ENCODE peak calls at places on chromosome 11, in eight cellular contexts. I, M, D, O, Y, R, A and L are unnamed samples. For H3K4me1, the result is how much of the 10 kb centered on the place peaks cover.

GRCh38 chr11:129280027-129280811 is 88.1 kb upstream of the ARHGAP32 start:
- DNase-seq in I (no peak), M (no peak), D (no peak), O (peak), Y (peak), R (no peak), A (no peak), L (no peak)

GRCh38 chr11:102846292-102846691 is 2.9 kb upstream of the MMP3 start:
- DNase-seq in I (no peak), M (no peak), D (no peak), O (no peak), Y (peak), R (no peak), A (no peak), L (no peak)

GRCh38 chr11:9512370-9513019 is 51.7 kb downstream of the ZNF143 start:
- DNase-seq in I (no peak), M (no peak), D (no peak), O (peak), Y (peak), R (no peak), A (no peak), L (no peak)

GRCh38 chr11:35158371-35159081 is 19.6 kb downstream of the CD44 start:
- DNase-seq in I (no peak), M (no peak), D (peak), O (peak), Y (no peak), R (no peak), A (no peak), L (peak)

GRCh38 chr11:16871368-16871767 is 132.9 kb downstream of the C11orf58 start:
- DNase-seq in I (no peak), M (no peak), D (no peak), O (no peak), Y (no peak), R (no peak), A (no peak), L (no peak)

GRCh38 chr11:12483604-12484003 is 106.2 kb downstream of the PARVA start:
- DNase-seq in I (no peak), M (no peak), D (no peak), O (no peak), Y (no peak), R (no peak), A (no peak), L (peak)

GRCh38 chr11:108895579-108896480 is 231.0 kb downstream of the DDX10 start:
- DNase-seq in I (no peak), M (no peak), D (no peak), O (peak), Y (peak), R (no peak), A (no peak), L (no peak)

GRCh38 chr11:33344611-33345010 is 87.4 kb downstream of the HIPK3 start:
- DNase-seq in I (no peak), M (no peak), D (no peak), O (peak), Y (peak), R (no peak), A (no peak), L (no peak)

GRCh38 chr11:1829039-1829820 is 5.6 kb upstream of the SYT8 start:
- DNase-seq in I (no peak), M (no peak), D (no peak), O (peak), Y (peak), R (peak), A (no peak), L (no peak)

GRCh38 chr11:9716275-9717039 is 52.6 kb downstream of the SWAP70 start:
- DNase-seq in I (no peak), M (no peak), D (no peak), O (peak), Y (peak), R (no peak), A (no peak), L (peak)

GRCh38 chr11:96235725-96236124 is 107.3 kb downstream of the MAML2 start:
- DNase-seq in I (no peak), M (no peak), D (no peak), O (peak), Y (peak), R (no peak), A (no peak), L (no peak)

GRCh38 chr11:67277231-67277961 is 11.1 kb downstream of the GRK2 start:
- DNase-seq in I (no peak), M (peak), D (peak), O (peak), Y (peak), R (peak), A (peak), L (peak)

GRCh38 chr11:84902445-84902844 is 724.7 kb downstream of the DLG2 start:
- DNase-seq in I (no peak), M (peak), D (no peak), O (no peak), Y (no peak), R (no peak), A (no peak), L (peak)

GRCh38 chr11:134340354-134340964 is 8.7 kb downstream of the GLB1L2 start:
- DNase-seq in I (no peak), M (no peak), D (no peak), O (no peak), Y (no peak), R (no peak), A (no peak), L (no peak)

GRCh38 chr11:111069076-111069475 is 176.4 kb upstream of the POU2AF2 start:
- DNase-seq in I (peak), M (no peak), D (no peak), O (peak), Y (peak), R (no peak), A (no peak), L (no peak)

GRCh38 chr11:134068829-134069425 is at the start of gene JAM3:
- DNase-seq in I (no peak), M (peak), D (peak), O (peak), Y (peak), R (peak), A (peak), L (peak)

GRCh38 chr11:10461276-10461790 is 6.3 kb downstream of the AMPD3 start:
- DNase-seq in I (no peak), M (no peak), D (no peak), O (no peak), Y (no peak), R (no peak), A (no peak), L (no peak)

GRCh38 chr11:8773125-8773524 is 90.5 kb downstream of the RPL27A start:
- DNase-seq in I (no peak), M (no peak), D (no peak), O (no peak), Y (no peak), R (no peak), A (no peak), L (no peak)

GRCh38 chr11:59822989-59823566 is 12.5 kb upstream of the MRPL16 start:
- DNase-seq in I (peak), M (peak), D (no peak), O (peak), Y (peak), R (no peak), A (no peak), L (no peak)

GRCh38 chr11:77436969-77437368 is 36.9 kb downstream of the PAK1 start:
- DNase-seq in I (no peak), M (no peak), D (no peak), O (no peak), Y (no peak), R (no peak), A (no peak), L (no peak)
- H3K4me1 ChIP-seq in I (under half), M (under half), D (under half), O (under half), Y (under half), R (under half), A (under half), L (under half)

GRCh38 chr11:61495801-61496601 is 12.5 kb upstream of the LRRC10B start:
- DNase-seq in I (no peak), M (no peak), D (no peak), O (no peak), Y (peak), R (no peak), A (no peak), L (no peak)

GRCh38 chr11:61498767-61499341 is 9.7 kb upstream of the LRRC10B start:
- DNase-seq in I (no peak), M (no peak), D (no peak), O (no peak), Y (no peak), R (no peak), A (no peak), L (no peak)

GRCh38 chr11:61497876-61498275 is 10.7 kb upstream of the LRRC10B start:
- DNase-seq in I (no peak), M (no peak), D (no peak), O (no peak), Y (no peak), R (no peak), A (no peak), L (no peak)

GRCh38 chr11:61496602-61497400 is 11.7 kb upstream of the LRRC10B start:
- DNase-seq in I (no peak), M (no peak), D (no peak), O (no peak), Y (no peak), R (no peak), A (no peak), L (no peak)

GRCh38 chr11:61497473-61497872 is 11.1 kb upstream of the LRRC10B start:
- DNase-seq in I (no peak), M (no peak), D (no peak), O (no peak), Y (no peak), R (no peak), A (no peak), L (no peak)
- H3K4me1 ChIP-seq in I (under half), M (under half), D (under half), O (under half), Y (under half), R (under half), A (under half), L (under half)

GRCh38 chr11:73145986-73146575 is 4.0 kb upstream of the FCHSD2 start:
- DNase-seq in I (no peak), M (no peak), D (no peak), O (no peak), Y (no peak), R (no peak), A (no peak), L (no peak)

GRCh38 chr11:73151371-73151870 is 9.3 kb upstream of the FCHSD2 start:
- DNase-seq in I (no peak), M (no peak), D (no peak), O (no peak), Y (no peak), R (no peak), A (no peak), L (no peak)

GRCh38 chr11:73147771-73148681 is 5.9 kb upstream of the FCHSD2 start:
- DNase-seq in I (no peak), M (peak), D (peak), O (no peak), Y (no peak), R (no peak), A (no peak), L (peak)

GRCh38 chr11:73152086-73152853 is 10.2 kb upstream of the FCHSD2 start:
- DNase-seq in I (no peak), M (no peak), D (no peak), O (no peak), Y (no peak), R (no peak), A (no peak), L (no peak)

GRCh38 chr11:73149105-73149504 is 7.0 kb upstream of the FCHSD2 start:
- DNase-seq in I (no peak), M (no peak), D (peak), O (no peak), Y (no peak), R (no peak), A (no peak), L (peak)
- H3K4me1 ChIP-seq in I (under half), M (under half), D (half or more), O (under half), Y (under half), R (under half), A (under half), L (half or more)

GRCh38 chr11:299951-300735 is 817 bp upstream of the IFITM5 start:
- DNase-seq in I (no peak), M (peak), D (no peak), O (peak), Y (peak), R (peak), A (no peak), L (peak)

GRCh38 chr11:297666-298405 is 1.5 kb downstream of the IFITM5 start:
- DNase-seq in I (no peak), M (no peak), D (no peak), O (peak), Y (no peak), R (peak), A (peak), L (no peak)

GRCh38 chr11:298406-299065 is 790 bp downstream of the IFITM5 start:
- DNase-seq in I (no peak), M (no peak), D (no peak), O (no peak), Y (no peak), R (peak), A (no peak), L (no peak)

GRCh38 chr11:296976-297665 is 2.2 kb downstream of the IFITM5 start:
- DNase-seq in I (no peak), M (no peak), D (no peak), O (no peak), Y (no peak), R (no peak), A (no peak), L (peak)

GRCh38 chr11:299081-299891 is at the start of gene IFITM5:
- DNase-seq in I (no peak), M (no peak), D (no peak), O (no peak), Y (no peak), R (peak), A (no peak), L (no peak)
- H3K4me1 ChIP-seq in I (under half), M (under half), D (under half), O (under half), Y (under half), R (under half), A (under half), L (under half)

GRCh38 chr11:6606471-6607189 is 3.1 kb downstream of the ILK start:
- DNase-seq in I (peak), M (peak), D (peak), O (peak), Y (peak), R (peak), A (peak), L (peak)
- H3K4me1 ChIP-seq in I (half or more), M (under half), D (half or more), O (under half), Y (under half), R (half or more), A (under half), L (half or more)

GRCh38 chr11:7579226-7579825 is 65.5 kb downstream of the PPFIBP2 start:
- DNase-seq in I (no peak), M (no peak), D (peak), O (peak), Y (peak), R (no peak), A (no peak), L (no peak)

GRCh38 chr11:7576671-7577225 is 62.9 kb downstream of the PPFIBP2 start:
- DNase-seq in I (no peak), M (peak), D (no peak), O (peak), Y (peak), R (no peak), A (no peak), L (peak)

GRCh38 chr11:7577226-7577882 is 63.6 kb downstream of the PPFIBP2 start:
- DNase-seq in I (no peak), M (no peak), D (no peak), O (peak), Y (no peak), R (no peak), A (peak), L (peak)

GRCh38 chr11:7578276-7578955 is 64.6 kb downstream of the PPFIBP2 start:
- DNase-seq in I (no peak), M (no peak), D (no peak), O (peak), Y (no peak), R (no peak), A (no peak), L (no peak)

DNA sequence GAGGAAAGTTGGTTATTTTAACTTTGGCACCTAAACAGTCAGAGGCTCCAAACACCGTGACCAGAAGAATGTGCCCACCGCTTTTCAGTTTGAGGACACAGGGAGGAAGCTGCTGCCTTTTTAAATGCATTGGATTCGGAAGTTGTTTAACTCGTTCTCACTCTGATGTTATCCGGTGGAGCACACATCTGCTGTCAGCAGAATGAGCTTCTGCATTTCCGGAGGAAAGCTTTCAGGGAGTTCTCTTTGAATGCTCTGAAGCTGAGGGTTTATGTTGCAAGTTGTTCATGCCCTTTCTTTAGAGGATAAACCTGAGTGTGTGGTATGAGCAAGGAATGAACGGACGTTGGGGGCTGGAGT is 64.1 kb downstream of the PPFIBP2 start:
- DNase-seq in I (no peak), M (no peak), D (no peak), O (peak), Y (peak), R (no peak), A (no peak), L (no peak)
- H3K4me1 ChIP-seq in I (under half), M (under half), D (half or more), O (half or more), Y (under half), R (half or more), A (under half), L (under half)